ENCODE peak calls at places on chromosomes 16 and 17, in five cellular contexts. M is IMR-90, T is transverse colon, J is lower leg skin, Z is body of pancreas. S is an unnamed sample.

GRCh38 chr16:46904471-46904870 is 20.3 kb downstream of the GPT2 start:
- DNase-seq in M (no peak), T (no peak), J (no peak), Z (no peak), S (no peak)

GRCh38 chr16:86681440-86681838 is 103.1 kb downstream of the FOXL1 start:
- DNase-seq in M (no peak), T (no peak), J (no peak), Z (no peak), S (no peak)

GRCh38 chr17:19812407-19812806 is 55.3 kb downstream of the ULK2 start:
- DNase-seq in M (peak), T (no peak), J (no peak), Z (no peak), S (no peak)

GRCh38 chr17:33519692-33520091 is 226.6 kb upstream of the ASIC2 start:
- DNase-seq in M (no peak), T (no peak), J (no peak), Z (no peak), S (no peak)

GRCh38 chr17:42329025-42329976 is 41.0 kb downstream of the STAT5A start:
- DNase-seq in M (peak), T (no peak), J (no peak), Z (no peak), S (no peak)

GRCh38 chr17:39666601-39667261 is 1.5 kb upstream of the PNMT start:
- DNase-seq in M (no peak), T (no peak), J (no peak), Z (no peak), S (peak)

GRCh38 chr16:79834720-79835119 is 234.2 kb upstream of the MAF start:
- DNase-seq in M (no peak), T (no peak), J (no peak), Z (no peak), S (no peak)

GRCh38 chr17:19301274-19301946 is 61.1 kb downstream of the B9D1 start:
- DNase-seq in M (no peak), T (peak), J (no peak), Z (no peak), S (no peak)

GRCh38 chr17:8846768-8847211 is 20.7 kb downstream of the PIK3R6 start:
- DNase-seq in M (peak), T (no peak), J (no peak), Z (no peak), S (peak)

GRCh38 chr17:20073056-20073979 is 64.2 kb downstream of the SPECC1 start:
- DNase-seq in M (peak), T (peak), J (peak), Z (no peak), S (peak)

GRCh38 chr17:57097832-57098421 is 12.9 kb downstream of the AKAP1 start:
- DNase-seq in M (peak), T (no peak), J (no peak), Z (no peak), S (no peak)

GRCh38 chr16:67040906-67041305 is 12.0 kb downstream of the CBFB start:
- DNase-seq in M (peak), T (no peak), J (no peak), Z (no peak), S (no peak)

GRCh38 chr17:28549274-28550132 is 2.9 kb downstream of the UNC119 start:
- DNase-seq in M (no peak), T (no peak), J (no peak), Z (no peak), S (no peak)

GRCh38 chr16:73032548-73033270 is 15.2 kb downstream of the ZFHX3 start:
- DNase-seq in M (no peak), T (no peak), J (no peak), Z (no peak), S (no peak)

GRCh38 chr17:76789235-76789788 is 51.4 kb downstream of the MFSD11 start:
- DNase-seq in M (no peak), T (no peak), J (no peak), Z (no peak), S (no peak)

GRCh38 chr17:8345951-8346665 is 6.5 kb downstream of the ODF4 start:
- DNase-seq in M (no peak), T (no peak), J (no peak), Z (no peak), S (no peak)

GRCh38 chr17:41496803-41497484 is 7.2 kb upstream of the KRT36 start:
- DNase-seq in M (peak), T (peak), J (no peak), Z (peak), S (peak)

GRCh38 chr16:87734644-87735043 is 31.1 kb downstream of the KLHDC4 start:
- DNase-seq in M (no peak), T (no peak), J (no peak), Z (no peak), S (no peak)

DNA sequence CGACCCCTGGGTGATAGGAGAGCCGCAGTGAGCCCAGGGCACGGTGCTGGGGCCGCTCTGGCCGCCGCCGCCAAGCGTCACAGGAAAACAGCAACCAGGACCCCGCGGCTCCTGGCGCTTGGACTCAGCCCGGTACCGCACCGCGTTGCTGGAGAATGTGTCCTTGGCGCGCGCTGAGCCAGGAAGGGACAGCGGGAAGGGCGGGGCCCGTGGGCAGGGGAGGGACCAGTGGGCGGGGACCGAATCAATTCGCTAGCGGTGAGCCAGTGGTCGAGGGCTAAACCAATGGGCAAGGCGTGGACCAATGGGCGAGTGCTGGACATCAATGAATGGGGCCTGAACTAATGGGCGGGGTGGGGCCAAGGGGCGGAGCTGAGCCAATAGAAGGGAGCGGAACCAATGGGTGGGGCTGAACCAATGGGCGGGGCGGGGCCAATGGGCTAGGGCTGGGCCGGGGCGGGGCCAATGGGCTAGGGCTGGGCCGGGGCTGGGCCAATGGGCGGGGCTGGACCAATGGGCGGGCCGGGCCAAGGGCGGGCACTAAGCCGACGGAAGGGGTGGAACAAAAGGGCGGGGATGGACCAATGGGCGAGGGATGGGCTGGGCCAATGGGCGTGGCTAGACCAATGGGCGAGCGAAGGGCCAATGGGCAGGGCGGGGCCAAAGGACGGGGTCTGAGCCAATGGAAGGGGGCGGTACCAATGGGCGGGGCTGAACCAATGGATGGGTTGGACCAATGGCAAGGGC is 6.3 kb upstream of the FLYWCH1 start:
- DNase-seq in M (peak), T (peak), J (peak), Z (peak), S (peak)
- TF ChIP-seq POLR2A in M (peak), T (peak), J (no peak), Z (peak), S (peak)

DNA sequence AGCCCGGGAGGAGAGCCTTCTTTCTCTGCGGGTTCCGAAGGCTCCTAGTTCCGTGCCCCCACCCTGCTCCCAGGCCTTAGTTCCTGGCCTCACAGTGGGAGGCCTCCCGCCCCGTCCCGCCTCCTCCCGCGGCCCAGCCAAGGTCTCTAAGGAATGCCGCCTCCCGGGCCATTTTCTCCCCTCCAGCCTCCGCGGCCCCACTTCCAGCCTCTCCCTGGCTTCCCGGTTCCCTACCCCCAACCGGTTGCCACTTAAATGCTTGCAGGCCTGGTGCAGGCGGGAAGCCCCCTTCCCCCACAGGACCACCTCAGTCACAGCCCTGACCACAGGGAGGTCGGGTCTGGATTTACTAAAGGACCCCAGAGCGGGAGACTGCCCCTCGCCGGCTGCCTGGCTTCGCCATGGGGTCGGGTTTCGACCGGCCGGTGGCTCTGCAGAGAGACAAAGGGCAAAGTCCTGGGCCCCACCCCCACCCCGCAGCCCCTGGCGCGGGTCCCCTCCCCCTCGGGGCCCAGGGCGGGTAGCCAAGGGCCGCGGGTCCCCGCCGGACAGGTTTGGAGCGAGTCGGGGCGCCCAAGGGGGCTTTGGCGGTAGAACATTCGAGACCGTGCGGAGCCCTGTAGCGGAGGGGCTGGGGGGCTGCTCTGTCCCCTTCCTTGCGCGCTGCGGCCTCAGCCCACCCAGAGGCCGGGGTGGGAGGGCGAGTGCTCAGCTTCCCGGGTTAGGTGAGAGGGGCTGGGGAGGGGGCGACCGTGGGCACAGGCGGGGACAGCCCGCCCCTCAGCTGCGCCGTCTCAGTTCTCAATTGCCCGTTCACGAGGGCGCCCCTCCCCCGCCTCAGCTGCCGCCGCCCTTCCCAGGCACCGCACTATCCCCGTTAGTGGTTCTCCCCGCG is 16.4 kb downstream of the IGF2BP1 start:
- DNase-seq in M (no peak), T (no peak), J (peak), Z (no peak), S (peak)
- H3K4me3 ChIP-seq in M (no peak), T (peak), J (no peak), Z (no peak), S (peak)

GRCh38 chr17:31093866-31094599 is 744 bp upstream of the NF1 start:
- DNase-seq in M (no peak), T (peak), J (no peak), Z (peak), S (no peak)

GRCh38 chr17:31096106-31096436 is 1.3 kb downstream of the NF1 start:
- DNase-seq in M (no peak), T (no peak), J (no peak), Z (no peak), S (no peak)

GRCh38 chr17:31095239-31096105 is 695 bp downstream of the NF1 start:
- DNase-seq in M (peak), T (peak), J (peak), Z (peak), S (peak)

GRCh38 chr17:31092475-31093064 is 2.2 kb upstream of the NF1 start:
- DNase-seq in M (peak), T (no peak), J (no peak), Z (no peak), S (no peak)

GRCh38 chr17:31094600-31095238 is at the start of gene NF1:
- DNase-seq in M (peak), T (peak), J (peak), Z (peak), S (peak)
- TF ChIP-seq POLR2A in M (peak), T (peak), J (no peak), Z (peak), S (no peak)

GRCh38 chr16:876523-877241 is 76.1 kb upstream of the GNG13 start:
- DNase-seq in M (no peak), T (no peak), J (no peak), Z (no peak), S (no peak)
- H3K4me3 ChIP-seq in M (no peak), T (no peak), J (no peak), Z (no peak), S (no peak)

S was measured in testis.